ENCODE peak calls at places on chromosomes 16 and 17, in eight cellular contexts. T is BE2C, P is GM12878, F is mucosa of descending colon, X is progenitor cell of endocrine pancreas, B is choroid plexus epithelial cell, S is tibial artery, H is AG04450. M is an unnamed sample.

GRCh38 chr16:85354623-85355514 is 242.6 kb upstream of the CIBAR2 start:
- DNase-seq in P (no peak), F (no peak), B (peak), X (no peak), T (peak), H (peak), S (no peak), M (peak)

GRCh38 chr16:12063004-12063395 is 86.5 kb downstream of the SNX29 start:
- DNase-seq in P (no peak), F (no peak), X (no peak), B (no peak), T (no peak), S (no peak), H (no peak), M (no peak)

GRCh38 chr17:79082311-79083190 is 7.9 kb downstream of the ENGASE start:
- DNase-seq in T (peak), S (no peak), X (peak), P (no peak), F (peak), B (peak), H (no peak), M (peak)

GRCh38 chr17:11284811-11285210 is 43.8 kb downstream of the SHISA6 start:
- DNase-seq in X (no peak), H (no peak), T (no peak), P (no peak), F (no peak), B (no peak), S (no peak), M (no peak)

GRCh38 chr17:69539781-69540319 is 125.4 kb downstream of the MAP2K6 start:
- DNase-seq in S (no peak), P (no peak), X (no peak), F (no peak), H (peak), T (no peak), B (peak), M (no peak)

GRCh38 chr17:69575346-69575761 is 160.9 kb downstream of the MAP2K6 start:
- DNase-seq in S (no peak), B (peak), X (no peak), F (no peak), T (no peak), H (peak), P (no peak), M (no peak)

GRCh38 chr16:87335306-87335967 is 18.2 kb upstream of the C16orf95 start:
- DNase-seq in S (no peak), T (no peak), B (no peak), X (no peak), F (no peak), H (no peak), P (no peak), M (no peak)

GRCh38 chr17:18031955-18032354 is 7.0 kb downstream of the ATPAF2 start:
- DNase-seq in F (no peak), H (no peak), P (no peak), S (no peak), T (no peak), B (peak), X (no peak), M (no peak)

GRCh38 chr16:27445502-27446175 is 43.7 kb downstream of the IL21R start:
- DNase-seq in P (no peak), F (no peak), H (no peak), B (no peak), T (no peak), S (no peak), X (no peak), M (no peak)

GRCh38 chr17:43880420-43880991 is 26.8 kb downstream of the MPP2 start:
- DNase-seq in F (peak), T (peak), P (no peak), S (no peak), B (peak), X (no peak), H (no peak), M (peak)

GRCh38 chr16:46620265-46621005 is 744 bp downstream of the SHCBP1 start:
- DNase-seq in B (peak), H (no peak), T (no peak), P (no peak), S (no peak), X (no peak), F (no peak), M (no peak)

GRCh38 chr16:23357761-23358290 is 55.7 kb downstream of the SCNN1B start:
- DNase-seq in S (no peak), H (no peak), T (no peak), F (peak), P (no peak), X (no peak), B (no peak), M (no peak)

GRCh38 chr16:82562183-82562677 is 64.5 kb upstream of the CDH13 start:
- DNase-seq in B (no peak), F (no peak), P (no peak), X (no peak), S (no peak), T (no peak), H (no peak), M (no peak)

GRCh38 chr17:17580662-17581470 is 10.6 kb downstream of the PEMT start:
- DNase-seq in S (no peak), X (no peak), P (no peak), F (no peak), B (peak), H (no peak), T (no peak), M (no peak)

GRCh38 chr17:34556951-34557350 is 22.4 kb upstream of the TMEM132E start:
- DNase-seq in S (no peak), X (no peak), P (no peak), F (no peak), H (no peak), T (peak), B (no peak), M (no peak)

GRCh38 chr16:35732046-35732810 is 2272.8 kb downstream of the TP53TG3F start:
- DNase-seq in B (no peak), P (no peak), T (no peak), F (no peak), S (no peak), H (no peak), X (no peak), M (no peak)

GRCh38 chr16:1184156-1184868 is 31.4 kb downstream of the CACNA1H start:
- DNase-seq in S (no peak), F (no peak), H (no peak), T (peak), P (no peak), B (no peak), X (no peak), M (no peak)

GRCh38 chr17:63349478-63350000 is 96.6 kb downstream of the CYB561 start:
- DNase-seq in B (no peak), P (no peak), T (no peak), S (no peak), X (no peak), F (no peak), H (no peak), M (no peak)

GRCh38 chr16:54506691-54507090 is 220.1 kb upstream of the IRX3 start:
- DNase-seq in B (peak), X (no peak), F (no peak), P (no peak), T (peak), H (no peak), S (no peak), M (no peak)

GRCh38 chr16:46973457-46974324 is at the start of gene DNAJA2:
- DNase-seq in B (peak), P (peak), X (peak), H (peak), T (peak), F (peak), S (peak), M (peak)

GRCh38 chr16:89150090-89150835 is 21.3 kb upstream of the CDH15 start:
- DNase-seq in P (no peak), S (no peak), B (no peak), X (no peak), F (peak), T (peak), H (no peak), M (no peak)

GRCh38 chr16:53045554-53046250 is 7.0 kb downstream of the CHD9NB start:
- DNase-seq in T (no peak), P (no peak), B (no peak), F (peak), H (no peak), S (no peak), X (no peak), M (no peak)

GRCh38 chr17:55140751-55141150 is 124.0 kb upstream of the HLF start:
- DNase-seq in H (no peak), B (peak), P (no peak), F (no peak), T (no peak), S (no peak), X (no peak), M (no peak)

GRCh38 chr16:82646504-82646903 is 19.7 kb downstream of the CDH13 start:
- DNase-seq in T (no peak), H (no peak), F (no peak), X (no peak), P (no peak), S (no peak), B (no peak), M (no peak)

GRCh38 chr17:67452681-67453554 is 75.8 kb downstream of the PITPNC1 start:
- DNase-seq in S (no peak), F (no peak), T (no peak), P (peak), H (no peak), X (no peak), B (no peak), M (no peak)

GRCh38 chr17:6755281-6755680 is 565 bp upstream of the XAF1 start:
- DNase-seq in F (no peak), P (no peak), X (no peak), B (peak), T (peak), S (peak), H (no peak), M (no peak)

GRCh38 chr16:66687906-66688625 is 8.5 kb downstream of the CMTM4 start:
- DNase-seq in S (no peak), H (no peak), F (peak), X (no peak), P (no peak), T (no peak), B (peak), M (no peak)

GRCh38 chr17:61490540-61490975 is 38.3 kb downstream of the TBX4 start:
- DNase-seq in B (peak), P (no peak), T (no peak), F (no peak), S (no peak), H (peak), X (no peak), M (no peak)

GRCh38 chr17:50924800-50925199 is 58.6 kb upstream of the TOB1 start:
- DNase-seq in B (no peak), S (no peak), T (no peak), P (no peak), F (no peak), H (no peak), X (no peak), M (no peak)

GRCh38 chr17:42387663-42388380 is 420 bp downstream of the STAT3 start:
- DNase-seq in F (peak), X (peak), B (peak), T (peak), H (no peak), P (no peak), S (peak), M (peak)

GRCh38 chr17:35896011-35896587 is 15.9 kb upstream of the CCL5 start:
- DNase-seq in T (no peak), P (no peak), B (peak), S (no peak), H (no peak), X (no peak), F (no peak), M (no peak)

GRCh38 chr17:75370288-75370687 is 35.2 kb downstream of the GRB2 start:
- DNase-seq in S (peak), F (no peak), X (no peak), P (no peak), B (no peak), H (no peak), T (no peak), M (no peak)

GRCh38 chr16:84090212-84090611 is 26.5 kb downstream of the MBTPS1 start:
- DNase-seq in H (no peak), B (no peak), P (no peak), T (no peak), S (no peak), F (no peak), X (no peak), M (no peak)

GRCh38 chr17:55463600-55463999 is 42.0 kb upstream of the MMD start:
- DNase-seq in X (no peak), S (no peak), P (peak), H (no peak), B (no peak), F (no peak), T (no peak), M (no peak)

GRCh38 chr17:48293319-48294192 is 136.5 kb downstream of the SKAP1 start:
- DNase-seq in H (no peak), B (peak), P (no peak), S (no peak), T (no peak), F (no peak), X (no peak), M (no peak)

GRCh38 chr16:25691519-25692091 is at the start of gene HS3ST4:
- DNase-seq in H (no peak), B (no peak), P (no peak), X (peak), F (no peak), S (no peak), T (no peak), M (peak)

GRCh38 chr17:49498037-49498615 is 3.0 kb downstream of the NGFR start:
- DNase-seq in S (no peak), T (no peak), P (no peak), F (no peak), B (no peak), H (no peak), X (no peak), M (no peak)
- TF ChIP-seq CTCF in S (no peak), T (no peak), P (no peak), F (no peak), B (no peak), H (no peak), X (peak), M (peak)

DNA sequence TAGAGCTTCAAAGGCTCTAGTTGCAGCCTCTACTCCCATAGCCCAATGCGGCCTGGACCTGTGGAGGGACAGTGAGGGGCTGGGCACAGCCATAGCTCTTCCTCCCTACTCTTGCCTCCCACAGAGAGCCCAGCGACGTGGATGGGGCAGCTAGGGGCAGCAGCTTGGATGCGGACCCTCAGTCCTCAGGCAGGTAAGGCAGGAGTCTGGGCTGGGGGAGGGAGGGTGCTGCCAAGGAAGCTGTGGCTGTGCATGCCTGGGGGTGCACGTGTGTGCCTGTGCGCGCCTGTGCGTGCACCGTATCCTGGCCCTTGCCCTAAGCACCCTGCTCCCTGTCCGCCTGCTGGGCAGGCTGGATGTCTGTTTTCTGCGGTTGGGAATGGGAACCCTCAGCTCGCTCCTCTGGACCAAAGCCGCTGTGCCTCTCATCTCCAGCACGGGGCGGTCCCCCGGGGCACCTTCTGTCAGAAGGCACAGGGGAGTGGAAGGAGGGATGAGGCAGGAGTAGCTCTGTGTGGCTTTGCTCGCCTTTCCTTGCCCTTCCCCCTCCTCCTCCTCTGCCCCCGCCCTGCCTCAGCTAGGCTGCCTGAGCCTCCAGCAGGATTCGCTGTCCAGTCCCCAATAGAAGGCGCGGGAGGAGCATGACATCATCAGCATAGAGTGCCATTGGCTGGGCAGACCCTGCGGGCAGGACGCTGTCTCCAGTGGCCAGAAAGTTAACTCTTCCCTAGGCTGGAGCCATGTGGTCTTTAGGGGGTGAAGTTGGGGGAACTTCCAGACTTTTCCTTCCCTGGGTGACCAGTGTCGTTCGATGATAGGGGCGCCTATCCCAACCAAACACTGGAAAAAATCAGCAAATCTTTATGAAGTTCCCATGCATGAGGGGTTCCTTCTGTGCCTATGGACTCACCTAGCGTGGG is 797 bp downstream of the PRCD start:
- DNase-seq in X (peak), T (peak), B (peak), F (peak), S (peak), H (peak), P (no peak), M (peak)
- TF ChIP-seq CTCF in X (peak), T (no peak), B (peak), F (no peak), S (peak), H (no peak), P (no peak), M (peak)

GRCh38 chr16:14015461-14015860 is 55.7 kb upstream of the MRTFB start:
- DNase-seq in P (no peak), B (no peak), H (no peak), X (no peak), T (no peak), F (no peak), S (no peak), M (no peak)

GRCh38 chr16:14014284-14014625 is 56.9 kb upstream of the MRTFB start:
- DNase-seq in H (no peak), S (no peak), P (no peak), X (no peak), B (no peak), F (no peak), T (no peak), M (no peak)

GRCh38 chr16:14015017-14015416 is 56.1 kb upstream of the MRTFB start:
- DNase-seq in X (no peak), T (no peak), B (peak), H (no peak), P (no peak), F (no peak), S (no peak), M (no peak)

GRCh38 chr16:14013571-14014283 is 57.4 kb upstream of the MRTFB start:
- DNase-seq in B (peak), X (no peak), F (no peak), T (peak), P (no peak), S (peak), H (peak), M (peak)

DNA sequence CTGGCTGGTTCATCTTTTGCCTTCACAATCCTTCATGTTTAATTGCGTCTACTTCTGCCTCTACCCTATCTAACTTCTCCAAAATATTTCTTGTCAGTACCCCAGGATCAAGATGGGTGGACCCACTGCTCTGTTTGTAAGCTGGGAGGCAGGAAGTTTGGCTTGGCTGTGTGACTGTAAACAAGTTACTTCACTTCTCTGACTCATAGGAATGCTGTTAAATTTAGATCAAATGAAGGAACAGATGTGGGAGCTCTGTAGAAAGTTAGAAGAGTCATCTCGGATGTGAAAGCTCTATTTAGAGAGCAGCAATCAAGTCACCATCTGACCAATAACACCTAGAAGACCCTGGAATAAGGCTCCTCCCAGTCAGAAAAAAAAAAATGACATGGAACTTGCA is 55.2 kb upstream of the MRTFB start:
- DNase-seq in X (no peak), T (no peak), S (peak), P (no peak), B (peak), H (peak), F (no peak), M (no peak)
- TF ChIP-seq CTCF in X (no peak), T (no peak), S (no peak), P (no peak), B (peak), H (no peak), F (no peak), M (no peak)

GRCh38 chr17:81553616-81554181 is 1.5 kb upstream of the FAAP100 start:
- DNase-seq in B (peak), F (peak), H (peak), X (no peak), P (peak), T (peak), S (no peak), M (peak)

GRCh38 chr17:81550830-81551457 is 1.2 kb downstream of the FAAP100 start:
- DNase-seq in B (no peak), P (no peak), F (no peak), T (no peak), S (no peak), X (no peak), H (no peak), M (no peak)

GRCh38 chr17:81551458-81552243 is 502 bp downstream of the FAAP100 start:
- DNase-seq in X (no peak), P (no peak), S (no peak), T (no peak), H (no peak), F (peak), B (peak), M (peak)

GRCh38 chr17:81552244-81553017 is at the start of gene FAAP100:
- DNase-seq in H (no peak), T (peak), S (peak), X (peak), P (peak), F (peak), B (peak), M (peak)

GRCh38 chr17:81553018-81553615 is 964 bp upstream of the FAAP100 start:
- DNase-seq in X (no peak), H (no peak), T (peak), P (peak), S (peak), B (peak), F (peak), M (peak)
- TF ChIP-seq CTCF in X (no peak), H (no peak), T (peak), P (no peak), S (no peak), B (peak), F (no peak), M (no peak)

DNA sequence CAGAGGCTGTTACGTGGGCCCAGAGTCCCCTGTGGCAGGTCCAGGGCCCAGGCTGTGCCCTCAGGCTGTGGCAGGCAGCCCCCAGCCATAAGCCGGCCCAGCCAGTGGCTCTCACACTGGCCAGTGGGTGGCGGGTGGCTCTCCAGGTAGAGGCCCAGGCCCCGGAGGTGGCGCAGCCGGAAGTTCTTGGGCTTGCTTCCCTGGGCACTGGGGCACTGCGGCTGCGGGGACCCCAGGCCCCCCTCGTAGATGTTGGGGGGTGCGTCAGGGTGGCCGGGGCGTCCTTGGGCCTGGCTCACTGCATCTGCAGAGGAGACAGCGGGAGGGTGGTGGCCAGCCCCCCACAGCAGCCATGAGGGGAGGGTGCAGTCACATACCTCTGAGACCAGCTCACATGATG is 715 bp downstream of the C16orf90 start:
- DNase-seq in P (no peak), H (no peak), S (no peak), B (no peak), T (no peak), X (no peak), F (no peak), M (no peak)
- TF ChIP-seq CTCF in P (no peak), H (no peak), S (no peak), B (no peak), T (no peak), X (no peak), F (no peak), M (no peak)